ENCODE peak calls at places on chromosomes 7 and 10, in nine cellular contexts. V is AG10803, J is body of pancreas, S is GM06990, W is ovary, R is astrocyte, E is WERI-Rb-1, O is IMR-90, P is cardiac muscle cell. K is an unnamed sample.

GRCh38 chr7:26485421-26486019 is 193.9 kb downstream of the SNX10 start:
- DNase-seq in V (peak; percentile 17), J (no peak), S (no peak), W (no peak), R (no peak), E (no peak), O (no peak), P (no peak), K (no peak)

GRCh38 chr10:110530131-110530831 is 32.6 kb downstream of the DUSP5 start:
- DNase-seq in V (peak; percentile 70), J (peak; percentile 63), S (no peak), W (peak; percentile 26), R (peak; percentile 47), E (no peak), O (no peak), P (peak; percentile 58), K (peak; percentile 27)

GRCh38 chr10:29553732-29554260 is 81.0 kb downstream of the SVIL start:
- DNase-seq in V (no peak), J (no peak), S (no peak), W (no peak), R (no peak), E (no peak), O (no peak), P (no peak), K (no peak)

GRCh38 chr10:103282961-103283360 is 6.0 kb downstream of the INA start:
- DNase-seq in V (no peak), J (no peak), S (no peak), W (no peak), R (no peak), E (no peak), O (no peak), P (no peak), K (no peak)

GRCh38 chr7:134771889-134772288 is 7.5 kb upstream of the CALD1 start:
- DNase-seq in V (no peak), J (no peak), S (no peak), W (no peak), R (no peak), E (no peak), O (no peak), P (no peak), K (no peak)

GRCh38 chr10:126787201-126787600 is 116.7 kb upstream of the C10orf90 start:
- DNase-seq in V (no peak), J (no peak), S (no peak), W (no peak), R (no peak), E (no peak), O (no peak), P (no peak), K (no peak)

GRCh38 chr7:123645516-123645915 is 10.2 kb upstream of the LMOD2 start:
- DNase-seq in V (no peak), J (no peak), S (no peak), W (no peak), R (no peak), E (no peak), O (no peak), P (peak; percentile 55), K (peak; percentile 29)

GRCh38 chr7:135888740-135889139 is 88.4 kb downstream of the MTPN start:
- DNase-seq in V (peak; percentile 5), J (no peak), S (no peak), W (no peak), R (no peak), E (no peak), O (no peak), P (no peak), K (no peak)

GRCh38 chr7:80781561-80781979 is 137.3 kb downstream of the SEMA3C start:
- DNase-seq in V (peak; percentile 88), J (no peak), S (no peak), W (no peak), R (peak; percentile 91), E (no peak), O (peak; percentile 71), P (peak; percentile 12), K (peak; percentile 42)

GRCh38 chr7:101990811-101991418 is 173.5 kb downstream of the CUX1 start:
- DNase-seq in V (no peak), J (no peak), S (peak; percentile 80), W (no peak), R (no peak), E (no peak), O (no peak), P (no peak), K (no peak)

GRCh38 chr10:110827410-110827809 is 44.3 kb upstream of the PDCD4 start:
- DNase-seq in V (peak; percentile 31), J (no peak), S (no peak), W (no peak), R (peak; percentile 55), E (no peak), O (peak; percentile 82), P (no peak), K (no peak)

GRCh38 chr7:111499027-111499426 is 63.3 kb downstream of the IMMP2L start:
- DNase-seq in V (peak; percentile 1), J (no peak), S (no peak), W (no peak), R (peak; percentile 80), E (no peak), O (peak; percentile 83), P (no peak), K (no peak)

GRCh38 chr10:133326745-133327650 is 9.7 kb downstream of the CALY start:
- DNase-seq in V (peak; percentile 36), J (no peak), S (no peak), W (no peak), R (peak; percentile 42), E (no peak), O (peak; percentile 73), P (no peak), K (no peak)

GRCh38 chr10:62769574-62770242 is 34.8 kb upstream of the ADO start:
- DNase-seq in V (peak; percentile 7), J (no peak), S (peak; percentile 21), W (no peak), R (no peak), E (no peak), O (peak; percentile 10), P (no peak), K (no peak)

GRCh38 chr10:62761115-62761514 is 43.4 kb upstream of the ADO start:
- DNase-seq in V (no peak), J (no peak), S (no peak), W (no peak), R (no peak), E (no peak), O (no peak), P (no peak), K (no peak)

GRCh38 chr10:62766383-62766782 is 38.1 kb upstream of the ADO start:
- DNase-seq in V (no peak), J (no peak), S (no peak), W (no peak), R (no peak), E (no peak), O (no peak), P (no peak), K (no peak)

GRCh38 chr10:62763155-62763554 is 41.4 kb upstream of the ADO start:
- DNase-seq in V (no peak), J (no peak), S (no peak), W (no peak), R (peak; percentile 56), E (no peak), O (no peak), P (peak; percentile 38), K (peak; percentile 52)

GRCh38 chr10:62765726-62766125 is 38.8 kb upstream of the ADO start:
- DNase-seq in V (no peak), J (no peak), S (no peak), W (no peak), R (no peak), E (no peak), O (no peak), P (no peak), K (no peak)
- TF ChIP-seq CTCF in V (no peak), J (no peak), S (no peak), W (no peak), R (no peak), E (no peak), O (no peak), P (no peak), K (no peak)

GRCh38 chr7:55593515-55594318 is 21.4 kb upstream of the VOPP1 start:
- DNase-seq in V (peak; percentile 31), J (peak; percentile 43), S (no peak), W (peak; percentile 58), R (no peak), E (peak; percentile 73), O (peak; percentile 77), P (peak; percentile 61), K (peak; percentile 73)
- TF ChIP-seq CTCF in V (peak; percentile 74), J (peak; percentile 46), S (peak; percentile 93), W (no peak), R (peak; percentile 58), E (peak; percentile 95), O (peak; percentile 61), P (peak; percentile 74), K (peak; percentile 59)

GRCh38 chr7:131010714-131011436 is 276.9 kb upstream of the KLF14 start:
- DNase-seq in V (peak; percentile 79), J (no peak), S (no peak), W (no peak), R (peak; percentile 53), E (no peak), O (peak; percentile 63), P (no peak), K (no peak)

GRCh38 chr7:131010029-131010705 is 276.2 kb upstream of the KLF14 start:
- DNase-seq in V (no peak), J (no peak), S (no peak), W (no peak), R (no peak), E (no peak), O (no peak), P (no peak), K (no peak)

GRCh38 chr7:131004371-131004770 is 270.4 kb upstream of the KLF14 start:
- DNase-seq in V (no peak), J (no peak), S (no peak), W (no peak), R (no peak), E (no peak), O (no peak), P (no peak), K (no peak)

GRCh38 chr7:131008840-131009651 is 275.0 kb upstream of the KLF14 start:
- DNase-seq in V (peak; percentile 50), J (no peak), S (no peak), W (no peak), R (peak; percentile 65), E (no peak), O (peak; percentile 75), P (no peak), K (no peak)

GRCh38 chr7:131007439-131008330 is 273.7 kb upstream of the KLF14 start:
- DNase-seq in V (peak; percentile 77), J (peak; percentile 79), S (peak; percentile 70), W (no peak), R (peak; percentile 65), E (peak; percentile 51), O (peak; percentile 79), P (peak; percentile 56), K (no peak)
- TF ChIP-seq CTCF in V (peak; percentile 67), J (peak; percentile 25), S (peak; percentile 57), W (no peak), R (peak; percentile 46), E (peak; percentile 46), O (peak; percentile 74), P (peak; percentile 69), K (peak; percentile 27)

DNA sequence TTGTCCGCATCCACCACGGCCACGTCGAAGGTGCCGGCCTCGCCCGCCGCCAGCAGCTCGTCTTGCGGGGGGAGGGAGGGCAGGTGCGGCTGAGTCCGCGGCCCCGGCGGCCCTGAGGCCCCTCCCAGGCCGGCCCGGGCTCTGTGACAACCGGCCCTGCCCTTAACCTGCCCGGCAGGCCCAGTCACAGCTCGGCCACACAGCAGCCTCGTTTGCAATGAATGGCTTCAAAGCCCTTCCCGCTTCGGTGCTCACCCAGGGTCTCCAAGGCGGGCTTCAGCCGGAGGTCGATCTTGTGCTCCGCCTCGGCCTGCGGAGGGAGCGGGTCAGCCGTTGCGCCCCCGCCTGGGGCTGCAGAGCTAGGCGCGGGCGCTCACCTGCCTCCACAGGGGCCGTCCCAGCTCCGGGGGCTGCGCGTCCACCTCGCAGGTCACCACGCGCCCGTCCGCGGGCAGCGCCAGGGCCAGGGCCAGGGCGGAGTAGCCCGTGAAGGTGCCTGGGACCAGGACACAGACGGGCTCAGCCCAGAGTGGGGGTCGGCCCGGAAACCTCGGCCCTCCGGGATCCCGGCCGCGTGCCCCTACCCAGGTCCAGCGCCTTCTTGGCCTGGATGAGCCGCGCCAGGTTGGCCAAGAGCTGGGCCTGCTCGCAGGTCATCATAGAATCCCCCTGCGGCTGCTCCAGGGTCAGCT is 928 bp downstream of the COMTD1 start:
- DNase-seq in V (no peak), J (no peak), S (no peak), W (peak; percentile 72), R (no peak), E (peak; percentile 33), O (no peak), P (peak; percentile 65), K (peak; percentile 37)
- TF ChIP-seq CTCF in V (no peak), J (no peak), S (no peak), W (no peak), R (no peak), E (peak; percentile 19), O (no peak), P (no peak), K (no peak)